ENCODE peak calls at places on chromosome 14, in five cellular contexts. Z is breast epithelium; D is stimulated activated CD4-positive, alpha-beta T cell treated with anti-CD3 and anti-CD28 coated beads, Interleukin-12 subunit alpha, Interleukin-12 subunit beta, amount 100 ng/mL, for 48 hours; Y is GM20000; G is activated gamma-delta T cell treated with anti-CD3 and anti-CD28 coated beads, Interleukin-2, amount 50 U/mL, for 16 hours. H is an unnamed sample.

GRCh38 chr14:105028251-105028927 is 7.5 kb upstream of the CDCA4 start:
- DNase-seq in Z (peak; percentile 84), D (no peak), Y (no peak), G (no peak), H (no peak)

GRCh38 chr14:88364710-88365413 is 20.6 kb upstream of the SPATA7 start:
- DNase-seq in Z (no peak), D (no peak), Y (no peak), G (no peak), H (no peak)

GRCh38 chr14:90805662-90806548 is 10.3 kb downstream of the TTC7B start:
- DNase-seq in Z (no peak), D (no peak), Y (no peak), G (no peak), H (no peak)

GRCh38 chr14:89303452-89304435 is 113.3 kb downstream of the FOXN3 start:
- DNase-seq in Z (no peak), D (no peak), Y (peak; percentile 68), G (no peak), H (peak; percentile 82)

GRCh38 chr14:93137864-93138263 is 22.1 kb upstream of the ITPK1 start:
- DNase-seq in Z (peak; percentile 70), D (no peak), Y (no peak), G (no peak), H (peak; percentile 82)

GRCh38 chr14:23103581-23103980 is 1.2 kb downstream of the CIROP start:
- DNase-seq in Z (no peak), D (no peak), Y (peak; percentile 5), G (no peak), H (no peak)

GRCh38 chr14:71290960-71291466 is 383.8 kb downstream of the PCNX1 start:
- DNase-seq in Z (no peak), D (peak; percentile 47), Y (peak; percentile 45), G (no peak), H (no peak)

GRCh38 chr14:20873370-20874177 is 17.6 kb upstream of the RNASE3 start:
- DNase-seq in Z (peak; percentile 69), D (peak; percentile 84), Y (peak; percentile 54), G (peak; percentile 58), H (peak; percentile 97)

GRCh38 chr14:34649344-34649743 is 19.4 kb upstream of the SNX6 start:
- DNase-seq in Z (no peak), D (no peak), Y (no peak), G (no peak), H (no peak)

GRCh38 chr14:96852823-96853422 is 55.7 kb downstream of the VRK1 start:
- DNase-seq in Z (no peak), D (no peak), Y (peak; percentile 9), G (no peak), H (no peak)

GRCh38 chr14:57266060-57266459 is 2.6 kb downstream of the EXOC5 start:
- DNase-seq in Z (no peak), D (no peak), Y (no peak), G (no peak), H (no peak)

GRCh38 chr14:99534863-99535262 is 53.7 kb downstream of the CCNK start:
- DNase-seq in Z (no peak), D (no peak), Y (no peak), G (no peak), H (no peak)